ENCODE peak calls at places on chromosomes 2 and 18, in nine cellular contexts. One of them, this sample, is unnamed.

GRCh38 chr2:166384774-166385173 is 9.0 kb upstream of the SCN9A start:
- DNase-seq in uterus: no peak
- DNase-seq in lower lobe of right lung: no peak
- DNase-seq in A549: no peak
- DNase-seq in AG04450: no peak
- DNase-seq in CD8-positive, alpha-beta T cell: no peak
- DNase-seq in body of pancreas: peak
- DNase-seq in dorsolateral prefrontal cortex: no peak
- DNase-seq in cardiac muscle cell: peak
- DNase-seq in this sample: no peak

GRCh38 chr18:63994783-63995399 is 25.0 kb downstream of the SERPINB8 start:
- DNase-seq in uterus: no peak
- DNase-seq in lower lobe of right lung: peak
- DNase-seq in A549: peak
- DNase-seq in AG04450: peak
- DNase-seq in CD8-positive, alpha-beta T cell: no peak
- DNase-seq in body of pancreas: peak
- DNase-seq in dorsolateral prefrontal cortex: peak
- DNase-seq in cardiac muscle cell: peak
- DNase-seq in this sample: peak

GRCh38 chr2:43934567-43934966 is 61.2 kb downstream of the LRPPRC start:
- DNase-seq in uterus: no peak
- DNase-seq in lower lobe of right lung: no peak
- DNase-seq in A549: no peak
- DNase-seq in AG04450: no peak
- DNase-seq in CD8-positive, alpha-beta T cell: no peak
- DNase-seq in body of pancreas: no peak
- DNase-seq in dorsolateral prefrontal cortex: no peak
- DNase-seq in cardiac muscle cell: no peak
- DNase-seq in this sample: no peak

GRCh38 chr18:48952287-48953095 is 1.7 kb upstream of the SMAD7 start:
- DNase-seq in uterus: peak
- DNase-seq in lower lobe of right lung: peak
- DNase-seq in A549: no peak
- DNase-seq in AG04450: no peak
- DNase-seq in CD8-positive, alpha-beta T cell: peak
- DNase-seq in body of pancreas: peak
- DNase-seq in dorsolateral prefrontal cortex: peak
- DNase-seq in cardiac muscle cell: peak
- DNase-seq in this sample: peak

GRCh38 chr18:78638889-78639596 is 340.6 kb upstream of the SALL3 start:
- DNase-seq in uterus: no peak
- DNase-seq in lower lobe of right lung: no peak
- DNase-seq in A549: no peak
- DNase-seq in AG04450: no peak
- DNase-seq in CD8-positive, alpha-beta T cell: no peak
- DNase-seq in body of pancreas: no peak
- DNase-seq in dorsolateral prefrontal cortex: no peak
- DNase-seq in cardiac muscle cell: no peak
- DNase-seq in this sample: no peak

GRCh38 chr2:155689791-155690190 is 642.7 kb downstream of the NR4A2 start:
- DNase-seq in uterus: no peak
- DNase-seq in lower lobe of right lung: no peak
- DNase-seq in A549: no peak
- DNase-seq in AG04450: no peak
- DNase-seq in CD8-positive, alpha-beta T cell: no peak
- DNase-seq in body of pancreas: no peak
- DNase-seq in dorsolateral prefrontal cortex: no peak
- DNase-seq in cardiac muscle cell: no peak
- DNase-seq in this sample: no peak

GRCh38 chr2:44291281-44292248 is 16.3 kb downstream of the SLC3A1 start:
- DNase-seq in uterus: peak
- DNase-seq in lower lobe of right lung: peak
- DNase-seq in A549: peak
- DNase-seq in AG04450: peak
- DNase-seq in CD8-positive, alpha-beta T cell: no peak
- DNase-seq in body of pancreas: peak
- DNase-seq in dorsolateral prefrontal cortex: peak
- DNase-seq in cardiac muscle cell: peak
- DNase-seq in this sample: no peak

GRCh38 chr2:69242651-69243051 is 144.4 kb downstream of the GFPT1 start:
- DNase-seq in uterus: peak
- DNase-seq in lower lobe of right lung: no peak
- DNase-seq in A549: no peak
- DNase-seq in AG04450: peak
- DNase-seq in CD8-positive, alpha-beta T cell: no peak
- DNase-seq in body of pancreas: no peak
- DNase-seq in dorsolateral prefrontal cortex: no peak
- DNase-seq in cardiac muscle cell: no peak
- DNase-seq in this sample: no peak

GRCh38 chr2:185990861-185991525 is 252.4 kb downstream of the FSIP2 start:
- DNase-seq in uterus: no peak
- DNase-seq in lower lobe of right lung: no peak
- DNase-seq in A549: no peak
- DNase-seq in AG04450: no peak
- DNase-seq in CD8-positive, alpha-beta T cell: no peak
- DNase-seq in body of pancreas: no peak
- DNase-seq in dorsolateral prefrontal cortex: no peak
- DNase-seq in cardiac muscle cell: no peak
- DNase-seq in this sample: no peak

GRCh38 chr2:190766174-190766572 is 114.4 kb upstream of the GLS start:
- DNase-seq in uterus: no peak
- DNase-seq in lower lobe of right lung: no peak
- DNase-seq in A549: no peak
- DNase-seq in AG04450: no peak
- DNase-seq in CD8-positive, alpha-beta T cell: no peak
- DNase-seq in body of pancreas: no peak
- DNase-seq in dorsolateral prefrontal cortex: no peak
- DNase-seq in cardiac muscle cell: no peak
- DNase-seq in this sample: no peak

GRCh38 chr2:38835015-38835601 is 40.6 kb downstream of the DHX57 start:
- DNase-seq in uterus: no peak
- DNase-seq in lower lobe of right lung: no peak
- DNase-seq in A549: no peak
- DNase-seq in AG04450: no peak
- DNase-seq in CD8-positive, alpha-beta T cell: no peak
- DNase-seq in body of pancreas: no peak
- DNase-seq in dorsolateral prefrontal cortex: no peak
- DNase-seq in cardiac muscle cell: peak
- DNase-seq in this sample: no peak

GRCh38 chr2:169086893-169087467 is 17.6 kb downstream of the DHRS9 start:
- DNase-seq in uterus: no peak
- DNase-seq in lower lobe of right lung: peak
- DNase-seq in A549: no peak
- DNase-seq in AG04450: no peak
- DNase-seq in CD8-positive, alpha-beta T cell: no peak
- DNase-seq in body of pancreas: no peak
- DNase-seq in dorsolateral prefrontal cortex: no peak
- DNase-seq in cardiac muscle cell: no peak
- DNase-seq in this sample: no peak

DNA sequence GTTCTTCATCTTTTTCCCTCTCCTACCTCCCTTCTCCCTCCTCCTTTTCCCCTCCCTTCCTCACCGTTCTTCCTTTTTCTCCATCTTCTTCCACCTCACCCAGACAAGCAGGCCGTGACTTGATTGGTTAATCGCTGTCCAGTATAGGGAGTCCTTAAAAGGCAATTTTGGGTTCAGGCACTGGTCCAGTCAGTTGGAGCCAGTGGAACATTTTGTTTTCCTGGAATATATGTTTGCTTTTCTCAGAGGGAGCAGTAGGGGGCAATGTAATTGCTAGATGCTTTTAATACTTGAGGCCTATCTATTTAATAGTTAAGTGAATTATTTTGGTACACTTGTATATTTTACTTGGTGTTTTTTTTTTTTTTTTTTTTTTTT is 15.0 kb downstream of the ELAC1 start:
- DNase-seq in uterus: no peak
- DNase-seq in lower lobe of right lung: no peak
- DNase-seq in A549: no peak
- DNase-seq in AG04450: no peak
- DNase-seq in CD8-positive, alpha-beta T cell: no peak
- DNase-seq in body of pancreas: no peak
- DNase-seq in dorsolateral prefrontal cortex: no peak
- DNase-seq in cardiac muscle cell: no peak
- DNase-seq in this sample: no peak
- TF ChIP-seq CTCF in uterus: no peak
- TF ChIP-seq CTCF in lower lobe of right lung: no peak
- TF ChIP-seq CTCF in A549: no peak
- TF ChIP-seq CTCF in AG04450: no peak
- TF ChIP-seq CTCF in CD8-positive, alpha-beta T cell: no peak
- TF ChIP-seq CTCF in body of pancreas: no peak
- TF ChIP-seq CTCF in dorsolateral prefrontal cortex: no peak
- TF ChIP-seq CTCF in cardiac muscle cell: no peak
- TF ChIP-seq CTCF in this sample: no peak

GRCh38 chr18:55501594-55502345 is 86.2 kb downstream of the TCF4 start:
- DNase-seq in uterus: no peak
- DNase-seq in lower lobe of right lung: no peak
- DNase-seq in A549: no peak
- DNase-seq in AG04450: no peak
- DNase-seq in CD8-positive, alpha-beta T cell: no peak
- DNase-seq in body of pancreas: no peak
- DNase-seq in dorsolateral prefrontal cortex: no peak
- DNase-seq in cardiac muscle cell: no peak
- DNase-seq in this sample: no peak
- H3K4me3 ChIP-seq in uterus: no peak
- H3K4me3 ChIP-seq in lower lobe of right lung: no peak
- H3K4me3 ChIP-seq in A549: no peak
- H3K4me3 ChIP-seq in AG04450: peak
- H3K4me3 ChIP-seq in CD8-positive, alpha-beta T cell: no peak
- H3K4me3 ChIP-seq in body of pancreas: no peak
- H3K4me3 ChIP-seq in dorsolateral prefrontal cortex: no peak
- H3K4me3 ChIP-seq in cardiac muscle cell: no peak
- H3K4me3 ChIP-seq in this sample: no peak

GRCh38 chr2:111239107-111239506 is 118.4 kb downstream of the BCL2L11 start:
- DNase-seq in uterus: no peak
- DNase-seq in lower lobe of right lung: no peak
- DNase-seq in A549: no peak
- DNase-seq in AG04450: no peak
- DNase-seq in CD8-positive, alpha-beta T cell: no peak
- DNase-seq in body of pancreas: no peak
- DNase-seq in dorsolateral prefrontal cortex: no peak
- DNase-seq in cardiac muscle cell: no peak
- DNase-seq in this sample: no peak

GRCh38 chr2:111235192-111235591 is 114.5 kb downstream of the BCL2L11 start:
- DNase-seq in uterus: no peak
- DNase-seq in lower lobe of right lung: no peak
- DNase-seq in A549: no peak
- DNase-seq in AG04450: no peak
- DNase-seq in CD8-positive, alpha-beta T cell: no peak
- DNase-seq in body of pancreas: no peak
- DNase-seq in dorsolateral prefrontal cortex: no peak
- DNase-seq in cardiac muscle cell: no peak
- DNase-seq in this sample: no peak

GRCh38 chr2:111236027-111236426 is 115.3 kb downstream of the BCL2L11 start:
- DNase-seq in uterus: no peak
- DNase-seq in lower lobe of right lung: peak
- DNase-seq in A549: no peak
- DNase-seq in AG04450: no peak
- DNase-seq in CD8-positive, alpha-beta T cell: no peak
- DNase-seq in body of pancreas: no peak
- DNase-seq in dorsolateral prefrontal cortex: no peak
- DNase-seq in cardiac muscle cell: peak
- DNase-seq in this sample: peak

GRCh38 chr2:111238336-111238735 is 117.6 kb downstream of the BCL2L11 start:
- DNase-seq in uterus: no peak
- DNase-seq in lower lobe of right lung: no peak
- DNase-seq in A549: no peak
- DNase-seq in AG04450: no peak
- DNase-seq in CD8-positive, alpha-beta T cell: no peak
- DNase-seq in body of pancreas: no peak
- DNase-seq in dorsolateral prefrontal cortex: no peak
- DNase-seq in cardiac muscle cell: no peak
- DNase-seq in this sample: no peak

DNA sequence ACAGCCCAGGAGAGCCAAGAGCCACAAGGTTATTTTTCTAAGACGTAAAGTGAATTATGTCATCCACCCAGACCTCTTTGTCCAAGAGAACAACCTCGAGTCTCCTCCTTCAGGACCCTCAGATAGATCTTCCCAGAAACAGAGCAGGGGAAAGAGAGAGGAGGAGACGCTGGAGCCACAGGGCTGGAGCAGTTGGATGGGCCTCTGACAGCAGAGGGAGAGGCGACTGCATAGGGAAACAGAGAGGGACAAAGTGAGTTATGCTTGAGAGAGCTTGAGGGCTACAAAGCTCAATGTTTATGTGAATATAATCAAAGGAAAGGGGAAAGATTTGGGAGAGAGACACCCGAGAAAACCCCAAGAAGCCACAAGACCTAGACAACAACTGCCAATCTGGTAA is 114.9 kb downstream of the BCL2L11 start:
- DNase-seq in uterus: no peak
- DNase-seq in lower lobe of right lung: no peak
- DNase-seq in A549: no peak
- DNase-seq in AG04450: no peak
- DNase-seq in CD8-positive, alpha-beta T cell: no peak
- DNase-seq in body of pancreas: no peak
- DNase-seq in dorsolateral prefrontal cortex: no peak
- DNase-seq in cardiac muscle cell: no peak
- DNase-seq in this sample: no peak
- H3K27ac ChIP-seq in uterus: no peak
- H3K27ac ChIP-seq in lower lobe of right lung: no peak
- H3K27ac ChIP-seq in A549: no peak
- H3K27ac ChIP-seq in AG04450: no peak
- H3K27ac ChIP-seq in CD8-positive, alpha-beta T cell: no peak
- H3K27ac ChIP-seq in body of pancreas: no peak
- H3K27ac ChIP-seq in dorsolateral prefrontal cortex: no peak
- H3K27ac ChIP-seq in cardiac muscle cell: no peak
- H3K27ac ChIP-seq in this sample: peak

GRCh38 chr18:32480581-32480980 is 9.9 kb upstream of the GAREM1 start:
- DNase-seq in uterus: no peak
- DNase-seq in lower lobe of right lung: no peak
- DNase-seq in A549: no peak
- DNase-seq in AG04450: no peak
- DNase-seq in CD8-positive, alpha-beta T cell: no peak
- DNase-seq in body of pancreas: no peak
- DNase-seq in dorsolateral prefrontal cortex: no peak
- DNase-seq in cardiac muscle cell: no peak
- DNase-seq in this sample: no peak

GRCh38 chr18:32478317-32478716 is 7.6 kb upstream of the GAREM1 start:
- DNase-seq in uterus: no peak
- DNase-seq in lower lobe of right lung: no peak
- DNase-seq in A549: no peak
- DNase-seq in AG04450: no peak
- DNase-seq in CD8-positive, alpha-beta T cell: no peak
- DNase-seq in body of pancreas: no peak
- DNase-seq in dorsolateral prefrontal cortex: no peak
- DNase-seq in cardiac muscle cell: no peak
- DNase-seq in this sample: no peak

GRCh38 chr18:32483002-32483401 is 12.3 kb upstream of the GAREM1 start:
- DNase-seq in uterus: no peak
- DNase-seq in lower lobe of right lung: no peak
- DNase-seq in A549: no peak
- DNase-seq in AG04450: no peak
- DNase-seq in CD8-positive, alpha-beta T cell: no peak
- DNase-seq in body of pancreas: no peak
- DNase-seq in dorsolateral prefrontal cortex: no peak
- DNase-seq in cardiac muscle cell: no peak
- DNase-seq in this sample: no peak

GRCh38 chr18:32482117-32482516 is 11.4 kb upstream of the GAREM1 start:
- DNase-seq in uterus: no peak
- DNase-seq in lower lobe of right lung: no peak
- DNase-seq in A549: no peak
- DNase-seq in AG04450: no peak
- DNase-seq in CD8-positive, alpha-beta T cell: no peak
- DNase-seq in body of pancreas: no peak
- DNase-seq in dorsolateral prefrontal cortex: no peak
- DNase-seq in cardiac muscle cell: no peak
- DNase-seq in this sample: no peak

GRCh38 chr18:32478818-32479217 is 8.1 kb upstream of the GAREM1 start:
- DNase-seq in uterus: no peak
- DNase-seq in lower lobe of right lung: no peak
- DNase-seq in A549: no peak
- DNase-seq in AG04450: no peak
- DNase-seq in CD8-positive, alpha-beta T cell: no peak
- DNase-seq in body of pancreas: no peak
- DNase-seq in dorsolateral prefrontal cortex: no peak
- DNase-seq in cardiac muscle cell: no peak
- DNase-seq in this sample: no peak
- TF ChIP-seq CTCF in uterus: no peak
- TF ChIP-seq CTCF in lower lobe of right lung: no peak
- TF ChIP-seq CTCF in A549: no peak
- TF ChIP-seq CTCF in AG04450: no peak
- TF ChIP-seq CTCF in CD8-positive, alpha-beta T cell: no peak
- TF ChIP-seq CTCF in body of pancreas: no peak
- TF ChIP-seq CTCF in dorsolateral prefrontal cortex: no peak
- TF ChIP-seq CTCF in cardiac muscle cell: no peak
- TF ChIP-seq CTCF in this sample: no peak